ENCODE peak calls at places on chromosomes 6 and 20, in four cellular contexts. S is ecto neural progenitor cell, Y is dermis blood vessel endothelial cell, E is EL. Q is an unnamed sample.

GRCh38 chr6:83633609-83634008 is 75.3 kb downstream of the SNAP91 start:
- DNase-seq in S (peak), Y (no peak), E (no peak), Q (no peak)

GRCh38 chr6:163904161-163904560 is 489.6 kb downstream of the QKI start:
- DNase-seq in S (no peak), Y (no peak), E (no peak), Q (no peak)

GRCh38 chr6:139872635-139873034 is 498.2 kb upstream of the CITED2 start:
- DNase-seq in S (no peak), Y (no peak), E (no peak), Q (no peak)

GRCh38 chr6:158752613-158753012 is 66.6 kb downstream of the EZR start:
- DNase-seq in S (no peak), Y (no peak), E (no peak), Q (no peak)

GRCh38 chr6:138588805-138589434 is 89.6 kb upstream of the NHSL1 start:
- DNase-seq in S (peak), Y (peak), E (peak), Q (peak)

GRCh38 chr6:153790048-153790447 is 249.0 kb upstream of the OPRM1 start:
- DNase-seq in S (no peak), Y (peak), E (peak), Q (peak)

GRCh38 chr20:54254596-54254995 is 46.7 kb downstream of the PFDN4 start:
- DNase-seq in S (no peak), Y (no peak), E (no peak), Q (no peak)

GRCh38 chr20:53568351-53568750 is 25.3 kb downstream of the ZNF217 start:
- DNase-seq in S (no peak), Y (no peak), E (no peak), Q (no peak)

GRCh38 chr20:48658198-48658476 is 169.7 kb downstream of the PREX1 start:
- DNase-seq in S (no peak), Y (no peak), E (no peak), Q (no peak)

GRCh38 chr20:25148982-25149846 is 46.3 kb upstream of the ENTPD6 start:
- DNase-seq in S (no peak), Y (no peak), E (no peak), Q (no peak)

GRCh38 chr20:48823960-48824497 is 3.8 kb downstream of the PREX1 start:
- DNase-seq in S (no peak), Y (peak), E (peak), Q (no peak)